ENCODE peak calls at places on chromosomes 2 and 18, in seven cellular contexts. C is upper lobe of left lung, A is tibial artery, J is AG08395, Z is fibroblast of villous mesenchyme, B is kidney tubule cell, O is NCI-H1105. V is an unnamed sample.

GRCh38 chr18:46250084-46250811 is 146.1 kb downstream of the HAUS1 start:
- DNase-seq in C (no peak), Z (peak), B (peak), J (peak), A (no peak), O (no peak), V (peak)

GRCh38 chr18:10487161-10487560 is 32.7 kb downstream of the APCDD1 start:
- DNase-seq in C (no peak), A (no peak), J (no peak), Z (no peak), B (no peak), O (no peak), V (no peak)

GRCh38 chr2:181953773-181954537 is 31.7 kb upstream of the PPP1R1C start:
- DNase-seq in A (no peak), Z (peak), B (peak), O (no peak), C (peak), J (peak), V (peak)

GRCh38 chr2:196675963-196676362 is 36.4 kb downstream of the CCDC150 start:
- DNase-seq in B (no peak), O (no peak), A (no peak), C (no peak), J (no peak), Z (no peak), V (no peak)

GRCh38 chr2:239302808-239303557 is 97.8 kb downstream of the HDAC4 start:
- DNase-seq in Z (no peak), A (peak), J (no peak), B (no peak), C (peak), O (no peak), V (no peak)

GRCh38 chr2:233976690-233977294 is 59.6 kb downstream of the TRPM8 start:
- DNase-seq in O (peak), B (peak), C (no peak), Z (peak), A (no peak), J (peak), V (peak)

GRCh38 chr2:41267929-41268659 is 779.7 kb upstream of the PKDCC start:
- DNase-seq in Z (no peak), A (no peak), B (no peak), C (no peak), J (no peak), O (no peak), V (no peak)

GRCh38 chr2:234099266-234099665 is 48.8 kb downstream of the SPP2 start:
- DNase-seq in B (no peak), J (no peak), Z (no peak), O (no peak), A (no peak), C (no peak), V (no peak)

GRCh38 chr2:49129034-49129433 is 25.3 kb downstream of the FSHR start:
- DNase-seq in O (no peak), A (no peak), C (no peak), B (peak), J (no peak), Z (no peak), V (no peak)

GRCh38 chr2:70842401-70842800 is 6.8 kb upstream of the CD207 start:
- DNase-seq in Z (no peak), A (no peak), C (no peak), J (no peak), O (no peak), B (no peak), V (no peak)

GRCh38 chr18:2895391-2895790 is 48.6 kb downstream of the EMILIN2 start:
- DNase-seq in O (no peak), J (no peak), C (no peak), B (no peak), A (peak), Z (no peak), V (no peak)

GRCh38 chr2:64402876-64403275 is 51.1 kb upstream of the LGALSL start:
- DNase-seq in J (peak), A (no peak), Z (no peak), O (no peak), B (no peak), C (no peak), V (no peak)

GRCh38 chr2:229249536-229249935 is 21.6 kb downstream of the PID1 start:
- DNase-seq in O (no peak), J (no peak), B (no peak), C (no peak), A (no peak), Z (no peak), V (no peak)

GRCh38 chr2:207734264-207734635 is 22.8 kb downstream of the CCNYL1 start:
- DNase-seq in C (no peak), B (peak), J (peak), Z (peak), O (no peak), A (no peak), V (peak)

GRCh38 chr2:38191516-38191915 is 115.6 kb upstream of the CYP1B1 start:
- DNase-seq in Z (peak), B (no peak), A (no peak), C (no peak), O (no peak), J (no peak), V (no peak)

GRCh38 chr2:82007051-82007664 is 1702.6 kb upstream of the LRRTM1 start:
- DNase-seq in J (no peak), Z (no peak), B (peak), C (no peak), O (no peak), A (no peak), V (no peak)

GRCh38 chr2:216082388-216082733 is 642 bp downstream of the TMEM169 start:
- DNase-seq in J (no peak), Z (no peak), O (no peak), B (no peak), C (no peak), A (no peak), V (no peak)

GRCh38 chr2:215171151-215171550 is 32.7 kb upstream of the ABCA12 start:
- DNase-seq in A (no peak), J (peak), Z (peak), O (no peak), B (peak), C (no peak), V (peak)

V was measured in AG20443.